ENCODE peak calls at places on chromosomes 6 and 20, in four cellular contexts. One of them, this sample, is unnamed.

GRCh38 chr20:16194961-16195360 is 378.3 kb downstream of the KIF16B start:
- DNase-seq in anterior cingulate cortex: no peak
- DNase-seq in NCI-H1048: no peak
- DNase-seq in COR-L47: no peak
- DNase-seq in this sample: no peak

GRCh38 chr20:41286240-41286851 is 31.2 kb downstream of the ZHX3 start:
- DNase-seq in anterior cingulate cortex: no peak
- DNase-seq in NCI-H1048: no peak
- DNase-seq in COR-L47: no peak
- DNase-seq in this sample: no peak

GRCh38 chr6:119314894-119315272 is 34.7 kb downstream of the MAN1A1 start:
- DNase-seq in anterior cingulate cortex: no peak
- DNase-seq in NCI-H1048: no peak
- DNase-seq in COR-L47: no peak
- DNase-seq in this sample: no peak

GRCh38 chr6:18323935-18324707 is 59.8 kb upstream of the DEK start:
- DNase-seq in anterior cingulate cortex: no peak
- DNase-seq in NCI-H1048: peak; percentile 42
- DNase-seq in COR-L47: peak; percentile 69
- DNase-seq in this sample: peak; percentile 17

GRCh38 chr6:36455486-36456027 is 12.8 kb downstream of the KCTD20 start:
- DNase-seq in anterior cingulate cortex: no peak
- DNase-seq in NCI-H1048: no peak
- DNase-seq in COR-L47: no peak
- DNase-seq in this sample: no peak

GRCh38 chr20:54475334-54476287 is at the start of gene DOK5:
- DNase-seq in anterior cingulate cortex: peak; percentile 33
- DNase-seq in NCI-H1048: no peak
- DNase-seq in COR-L47: no peak
- DNase-seq in this sample: peak; percentile 33

GRCh38 chr6:46628976-46629375 is 23.6 kb downstream of the CYP39A1 start:
- DNase-seq in anterior cingulate cortex: no peak
- DNase-seq in NCI-H1048: no peak
- DNase-seq in COR-L47: no peak
- DNase-seq in this sample: no peak

GRCh38 chr6:8400663-8401062 is 34.7 kb downstream of the SLC35B3 start:
- DNase-seq in anterior cingulate cortex: no peak
- DNase-seq in NCI-H1048: no peak
- DNase-seq in COR-L47: no peak
- DNase-seq in this sample: no peak

GRCh38 chr6:33534702-33535101 is 45.4 kb downstream of the BAK1 start:
- DNase-seq in anterior cingulate cortex: no peak
- DNase-seq in NCI-H1048: no peak
- DNase-seq in COR-L47: no peak
- DNase-seq in this sample: no peak

GRCh38 chr20:18079756-18080353 is 22.1 kb upstream of the OVOL2 start:
- DNase-seq in anterior cingulate cortex: no peak
- DNase-seq in NCI-H1048: no peak
- DNase-seq in COR-L47: no peak
- DNase-seq in this sample: no peak

GRCh38 chr6:28384143-28384533 is 15.4 kb downstream of the ZSCAN12 start:
- DNase-seq in anterior cingulate cortex: no peak
- DNase-seq in NCI-H1048: no peak
- DNase-seq in COR-L47: no peak
- DNase-seq in this sample: no peak

GRCh38 chr6:15623282-15624116 is 39.3 kb downstream of the DTNBP1 start:
- DNase-seq in anterior cingulate cortex: no peak
- DNase-seq in NCI-H1048: no peak
- DNase-seq in COR-L47: no peak
- DNase-seq in this sample: no peak

GRCh38 chr6:1612902-1613301 is 3.2 kb downstream of the FOXC1 start:
- DNase-seq in anterior cingulate cortex: no peak
- DNase-seq in NCI-H1048: no peak
- DNase-seq in COR-L47: no peak
- DNase-seq in this sample: no peak

GRCh38 chr20:19602660-19603389 is 155.2 kb upstream of the RIN2 start:
- DNase-seq in anterior cingulate cortex: no peak
- DNase-seq in NCI-H1048: no peak
- DNase-seq in COR-L47: no peak
- DNase-seq in this sample: no peak

GRCh38 chr6:42168650-42169049 is 4.5 kb upstream of the GUCA1A start:
- DNase-seq in anterior cingulate cortex: no peak
- DNase-seq in NCI-H1048: no peak
- DNase-seq in COR-L47: no peak
- DNase-seq in this sample: no peak

GRCh38 chr20:57620274-57620990 is at the start of gene ZBP1:
- DNase-seq in anterior cingulate cortex: no peak
- DNase-seq in NCI-H1048: no peak
- DNase-seq in COR-L47: no peak
- DNase-seq in this sample: no peak

GRCh38 chr6:47098570-47098993 is 56.5 kb upstream of the ADGRF1 start:
- DNase-seq in anterior cingulate cortex: no peak
- DNase-seq in NCI-H1048: no peak
- DNase-seq in COR-L47: no peak
- DNase-seq in this sample: no peak

GRCh38 chr6:1662532-1662931 is 52.8 kb downstream of the FOXC1 start:
- DNase-seq in anterior cingulate cortex: no peak
- DNase-seq in NCI-H1048: no peak
- DNase-seq in COR-L47: no peak
- DNase-seq in this sample: no peak

GRCh38 chr20:38927902-38928578 is 1.8 kb downstream of the FAM83D start:
- DNase-seq in anterior cingulate cortex: no peak
- DNase-seq in NCI-H1048: no peak
- DNase-seq in COR-L47: no peak
- DNase-seq in this sample: no peak

GRCh38 chr6:11042750-11043551 is 1.2 kb downstream of the ELOVL2 start:
- DNase-seq in anterior cingulate cortex: no peak
- DNase-seq in NCI-H1048: no peak
- DNase-seq in COR-L47: no peak
- DNase-seq in this sample: no peak

GRCh38 chr6:24858154-24858801 is 59.6 kb upstream of the ARMH2 start:
- DNase-seq in anterior cingulate cortex: no peak
- DNase-seq in NCI-H1048: no peak
- DNase-seq in COR-L47: no peak
- DNase-seq in this sample: no peak

GRCh38 chr20:4064118-4064962 is 49.0 kb upstream of the RNF24 start:
- DNase-seq in anterior cingulate cortex: no peak
- DNase-seq in NCI-H1048: no peak
- DNase-seq in COR-L47: peak; percentile 9
- DNase-seq in this sample: peak; percentile 70

GRCh38 chr6:155054851-155055250 is 59.7 kb downstream of the TIAM2 start:
- DNase-seq in anterior cingulate cortex: no peak
- DNase-seq in NCI-H1048: no peak
- DNase-seq in COR-L47: no peak
- DNase-seq in this sample: no peak

GRCh38 chr20:60984666-60985065 is 267.4 kb upstream of the CDH4 start:
- DNase-seq in anterior cingulate cortex: no peak
- DNase-seq in NCI-H1048: no peak
- DNase-seq in COR-L47: peak; percentile 71
- DNase-seq in this sample: no peak